ENCODE peak calls at places on chromosome 4, in five cellular contexts. P, N, E, H and V are unnamed samples. For H3K4me1, the result is how much of the 10 kb centered on the place peaks cover.

GRCh38 chr4:125398263-125398662 is 83.5 kb downstream of the FAT4 start:
- DNase-seq in P (no peak), H (no peak), E (no peak), N (no peak), V (no peak)

GRCh38 chr4:159107203-159107921 is 4.5 kb downstream of the RAPGEF2 start:
- DNase-seq in P (no peak), H (no peak), E (no peak), N (no peak), V (no peak)

GRCh38 chr4:72564184-72564583 is 4.8 kb downstream of the ADAMTS3 start:
- DNase-seq in H (no peak), N (no peak), E (no peak), P (no peak), V (no peak)

GRCh38 chr4:170794532-170794931 is 704.8 kb upstream of the AADAT start:
- DNase-seq in E (no peak), N (no peak), H (no peak), P (no peak), V (no peak)

GRCh38 chr4:20487446-20487845 is 212.8 kb upstream of the PACRGL start:
- DNase-seq in H (no peak), N (no peak), E (no peak), P (no peak), V (no peak)

GRCh38 chr4:80153800-80154546 is 43.3 kb upstream of the PRDM8 start:
- DNase-seq in H (no peak), N (no peak), P (no peak), E (no peak), V (no peak)

GRCh38 chr4:158786155-158786581 is 17.3 kb downstream of the FNIP2 start:
- DNase-seq in E (no peak), H (no peak), P (no peak), N (no peak), V (no peak)

GRCh38 chr4:73453701-73454005 is 17.6 kb downstream of the AFP start:
- DNase-seq in H (no peak), E (no peak), N (no peak), P (no peak), V (no peak)

GRCh38 chr4:188400456-188400855 is 261.2 kb downstream of the TRIML1 start:
- DNase-seq in N (no peak), E (no peak), H (no peak), P (no peak), V (no peak)

GRCh38 chr4:187798385-187798784 is 197.2 kb upstream of the ZFP42 start:
- DNase-seq in H (no peak), N (no peak), P (no peak), E (no peak), V (no peak)

GRCh38 chr4:79163981-79164490 is 161.8 kb downstream of the NAA11 start:
- DNase-seq in E (no peak), N (no peak), H (no peak), P (no peak), V (no peak)

GRCh38 chr4:54742636-54743399 is 85.1 kb downstream of the KIT start:
- DNase-seq in P (no peak), E (no peak), H (no peak), N (no peak), V (no peak)

GRCh38 chr4:2259541-2260267 is 2.2 kb downstream of the MXD4 start:
- DNase-seq in N (peak), P (peak), H (no peak), E (peak), V (no peak)

GRCh38 chr4:180641495-180641894 is 1601.7 kb upstream of the TENM3 start:
- DNase-seq in H (no peak), N (no peak), P (no peak), E (no peak), V (no peak)

GRCh38 chr4:139229534-139230039 is 50.4 kb downstream of the MGARP start:
- DNase-seq in E (no peak), H (no peak), N (no peak), P (no peak), V (no peak)

GRCh38 chr4:3201718-3202702 is 46.9 kb upstream of the MSANTD1 start:
- DNase-seq in H (peak), N (no peak), P (no peak), E (no peak), V (no peak)

GRCh38 chr4:92266521-92266920 is 37.2 kb upstream of the GRID2 start:
- DNase-seq in H (no peak), E (no peak), N (no peak), P (no peak), V (no peak)

GRCh38 chr4:75848891-75849290 is 53.4 kb downstream of the PPEF2 start:
- DNase-seq in N (no peak), H (no peak), E (no peak), P (no peak), V (no peak)

GRCh38 chr4:3521621-3522325 is 10.4 kb downstream of the LRPAP1 start:
- DNase-seq in E (no peak), H (no peak), N (peak), P (no peak), V (no peak)

GRCh38 chr4:102137217-102137616 is 208.1 kb downstream of the SLC39A8 start:
- DNase-seq in E (no peak), N (no peak), P (no peak), H (no peak), V (no peak)

GRCh38 chr4:98568896-98569663 is 89.3 kb downstream of the TSPAN5 start:
- DNase-seq in P (no peak), E (no peak), N (no peak), H (no peak), V (peak)

GRCh38 chr4:89283975-89284556 is 23.5 kb downstream of the GPRIN3 start:
- DNase-seq in N (no peak), E (no peak), H (no peak), P (no peak), V (no peak)

GRCh38 chr4:137307806-137308205 is 224.5 kb downstream of the PCDH18 start:
- DNase-seq in N (no peak), P (no peak), H (no peak), E (peak), V (no peak)

GRCh38 chr4:77734928-77735327 is 84.2 kb downstream of the CNOT6L start:
- DNase-seq in N (peak), H (peak), E (no peak), P (no peak), V (no peak)

GRCh38 chr4:2673157-2673556 is 83.0 kb downstream of the TNIP2 start:
- DNase-seq in E (no peak), N (no peak), P (no peak), H (no peak), V (no peak)

GRCh38 chr4:2663275-2663674 is 92.9 kb downstream of the TNIP2 start:
- DNase-seq in H (no peak), N (no peak), P (no peak), E (no peak), V (no peak)

GRCh38 chr4:153804742-153805141 is 15.9 kb upstream of the SFRP2 start:
- DNase-seq in H (no peak), P (no peak), N (no peak), E (no peak), V (no peak)

GRCh38 chr4:95549246-95550138 is 719 bp upstream of the UNC5C start:
- DNase-seq in E (peak), P (peak), H (peak), N (peak), V (no peak)

GRCh38 chr4:55030606-55031005 is 94.8 kb downstream of the KDR start:
- DNase-seq in N (no peak), P (no peak), H (no peak), E (no peak), V (no peak)

GRCh38 chr4:140240237-140240636 is 86.3 kb upstream of the MAML3 start:
- DNase-seq in H (no peak), P (no peak), N (no peak), E (no peak), V (no peak)

GRCh38 chr4:148405161-148405893 is 36.9 kb downstream of the NR3C2 start:
- DNase-seq in N (peak), P (no peak), H (no peak), E (peak), V (no peak)
- TF ChIP-seq POLR2A in N (no peak), P (no peak), H (no peak), E (no peak), V (no peak)

GRCh38 chr4:38131371-38132139 is 171.4 kb downstream of the PTTG2 start:
- DNase-seq in H (peak), N (no peak), P (no peak), E (no peak), V (no peak)

GRCh38 chr4:38133711-38134480 is 173.7 kb downstream of the PTTG2 start:
- DNase-seq in N (no peak), H (no peak), E (no peak), P (peak), V (no peak)

GRCh38 chr4:38132140-38132673 is 172.0 kb downstream of the PTTG2 start:
- DNase-seq in H (peak), N (peak), E (no peak), P (peak), V (no peak)

GRCh38 chr4:38135201-38135600 is 175.0 kb downstream of the PTTG2 start:
- DNase-seq in E (no peak), P (no peak), H (no peak), N (no peak), V (no peak)

DNA sequence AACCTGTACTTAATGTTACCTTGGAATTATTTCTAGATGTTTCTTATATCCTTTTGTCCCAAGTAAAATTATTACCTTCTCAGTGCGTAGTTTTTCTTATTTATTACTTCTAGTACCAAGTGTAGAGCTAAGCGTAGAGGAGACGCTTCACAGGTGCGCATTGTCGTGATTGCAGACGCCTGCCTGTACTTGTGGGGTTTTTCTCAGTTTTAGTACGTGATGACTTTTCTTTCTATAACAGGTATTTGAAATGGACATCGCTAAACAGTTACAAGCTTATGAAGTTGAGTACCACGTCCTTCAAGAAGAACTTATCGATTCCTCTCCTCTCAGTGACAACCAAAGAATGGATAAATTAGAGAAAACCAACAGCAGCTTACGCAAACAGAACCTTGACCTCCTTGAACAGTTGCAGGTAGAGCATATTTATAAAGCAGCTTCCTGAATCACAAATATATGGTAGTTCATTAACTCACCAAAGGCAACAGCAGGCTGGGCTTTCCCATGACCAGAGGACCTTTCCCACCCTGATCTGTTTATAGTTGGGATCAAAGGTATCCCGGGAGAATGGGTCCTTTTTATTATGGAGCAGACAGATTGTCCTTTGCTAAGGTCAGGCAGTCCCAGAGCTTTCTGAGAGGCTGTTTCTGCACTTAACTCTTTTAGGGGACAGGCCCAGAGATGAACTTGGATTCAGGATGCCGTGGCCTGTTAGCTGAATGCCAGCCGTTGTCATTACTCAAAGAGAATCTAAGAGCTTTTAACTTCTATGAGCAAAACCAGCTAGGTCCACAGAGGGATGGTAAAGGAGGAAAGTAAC is 172.9 kb downstream of the PTTG2 start:
- DNase-seq in N (no peak), H (peak), E (no peak), P (no peak), V (no peak)
- H3K4me1 ChIP-seq in N (under half), H (half or more), E (under half), P (under half), V (half or more)

DNA sequence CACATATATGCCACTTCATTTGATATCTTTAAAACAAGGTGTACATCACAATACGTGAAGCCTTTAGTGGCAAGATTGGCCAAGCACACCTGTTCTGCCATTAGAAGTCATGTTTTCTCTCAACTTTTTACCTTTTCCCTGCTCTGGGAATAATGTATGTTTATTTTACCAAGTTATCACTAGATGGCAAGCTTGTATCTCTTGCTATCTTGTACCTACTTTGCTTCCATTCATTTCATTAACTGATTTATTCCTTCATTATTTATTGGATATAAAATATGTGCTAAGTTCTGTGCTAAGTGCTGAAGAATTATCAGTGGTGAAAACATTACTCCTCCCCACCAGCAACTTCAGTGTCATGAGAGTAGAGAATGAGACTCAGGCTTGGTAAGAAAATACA is 245.5 kb downstream of the ANK2 start:
- DNase-seq in N (no peak), E (no peak), P (no peak), H (no peak), V (no peak)
- H3K4me3 ChIP-seq in N (no peak), E (no peak), P (no peak), H (no peak), V (peak)

DNA sequence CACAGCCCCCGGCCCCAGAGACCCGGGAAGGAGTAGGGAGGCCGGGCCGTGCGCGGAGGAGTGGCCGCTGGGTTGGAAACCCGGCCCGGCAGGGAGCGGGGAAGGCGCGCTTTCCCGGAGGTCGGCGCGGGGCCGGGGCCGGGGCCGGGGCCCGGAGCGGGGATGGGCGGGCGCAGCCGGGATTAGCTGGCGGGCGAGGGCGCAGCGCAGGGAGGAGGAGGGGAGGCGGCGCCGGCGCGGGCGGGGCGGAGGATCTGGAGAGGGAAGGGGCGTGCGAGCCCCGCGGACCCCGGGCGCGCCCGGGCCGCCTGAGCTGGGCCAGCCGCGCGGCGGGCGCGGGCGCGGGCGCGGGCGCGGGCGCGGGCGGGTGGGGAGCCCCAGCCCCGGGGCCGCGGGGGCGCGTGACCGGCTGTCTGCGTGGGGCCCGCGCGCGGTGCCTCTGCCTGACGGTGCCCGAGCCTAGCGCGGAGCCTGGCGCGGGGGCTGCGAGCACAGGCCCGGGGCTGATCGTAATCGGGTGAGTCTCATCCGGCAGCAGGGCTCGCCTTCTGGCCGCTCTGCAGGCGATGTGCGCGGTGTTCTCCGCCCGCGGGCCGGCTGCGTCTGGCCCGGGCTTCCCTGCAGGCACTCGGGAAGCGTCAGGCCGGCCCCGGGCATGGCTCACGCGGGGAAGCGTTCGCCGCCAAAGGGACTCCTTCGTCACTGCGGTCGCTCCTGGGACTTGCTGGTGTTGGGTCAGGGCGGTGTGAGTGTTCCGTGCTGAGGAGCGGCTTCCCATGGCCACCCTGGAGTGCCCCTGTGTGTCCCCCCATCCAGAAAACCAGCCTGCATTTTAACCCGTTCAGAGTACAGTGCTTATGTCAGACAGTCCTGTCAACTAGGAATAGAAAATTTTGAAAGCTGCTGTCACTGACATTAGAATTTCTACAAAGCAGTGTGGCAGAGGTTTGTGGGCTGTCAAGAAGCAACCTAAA is 40.4 kb downstream of the FAM149A start:
- DNase-seq in N (no peak), E (peak), P (peak), H (no peak), V (no peak)
- TF ChIP-seq POLR2A in N (no peak), E (no peak), P (no peak), H (no peak), V (no peak)

DNA sequence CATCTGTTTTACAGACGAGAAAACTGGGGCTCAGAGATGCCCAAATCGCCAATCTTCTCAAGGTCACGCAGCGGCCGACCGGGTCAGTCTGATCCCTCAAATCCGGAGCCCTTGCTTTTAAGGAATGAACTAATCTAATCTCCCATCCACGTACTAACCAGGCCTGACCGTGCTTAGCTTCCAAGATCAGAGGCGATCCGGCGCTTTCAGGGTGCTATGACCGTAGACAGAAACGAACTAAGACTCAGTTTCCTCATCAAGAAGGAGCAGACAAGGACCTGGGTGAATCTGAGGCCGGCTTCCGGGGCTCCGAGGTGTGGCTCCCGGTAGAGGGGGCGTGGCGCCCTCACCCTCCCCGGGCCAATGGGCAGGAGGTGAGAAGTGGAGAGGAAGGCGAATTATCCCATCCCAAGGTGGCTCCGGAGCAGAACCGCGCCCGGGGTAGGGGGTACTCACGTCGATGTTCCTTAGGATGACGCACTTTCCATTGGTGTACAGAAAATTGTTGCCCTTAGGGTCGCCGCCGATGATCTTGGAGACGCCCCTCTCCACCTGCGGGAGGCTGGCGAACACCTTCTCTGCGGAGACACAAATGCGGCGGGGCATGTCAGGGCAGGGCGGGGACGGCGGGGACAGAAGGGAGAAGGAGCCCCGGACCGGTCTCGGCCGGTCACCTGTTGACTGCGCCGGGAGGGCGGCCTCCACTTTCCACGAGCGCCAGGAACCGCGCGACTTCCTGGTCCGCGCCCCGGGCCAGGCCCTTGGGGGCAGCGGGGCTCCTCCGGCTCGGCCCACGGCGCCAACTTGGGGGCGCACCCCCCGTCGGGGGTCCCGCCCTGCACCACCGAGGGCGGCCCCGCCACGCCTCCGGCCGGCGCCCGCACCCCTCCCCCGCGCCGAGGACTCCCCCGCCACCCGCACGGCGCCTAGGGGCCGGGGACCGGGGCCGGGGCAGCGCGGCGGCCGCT is 658 bp downstream of the WDR1 start:
- DNase-seq in N (peak), H (peak), P (peak), E (peak), V (no peak)
- H3K4me1 ChIP-seq in N (half or more), H (under half), P (under half), E (half or more), V (half or more)

DNA sequence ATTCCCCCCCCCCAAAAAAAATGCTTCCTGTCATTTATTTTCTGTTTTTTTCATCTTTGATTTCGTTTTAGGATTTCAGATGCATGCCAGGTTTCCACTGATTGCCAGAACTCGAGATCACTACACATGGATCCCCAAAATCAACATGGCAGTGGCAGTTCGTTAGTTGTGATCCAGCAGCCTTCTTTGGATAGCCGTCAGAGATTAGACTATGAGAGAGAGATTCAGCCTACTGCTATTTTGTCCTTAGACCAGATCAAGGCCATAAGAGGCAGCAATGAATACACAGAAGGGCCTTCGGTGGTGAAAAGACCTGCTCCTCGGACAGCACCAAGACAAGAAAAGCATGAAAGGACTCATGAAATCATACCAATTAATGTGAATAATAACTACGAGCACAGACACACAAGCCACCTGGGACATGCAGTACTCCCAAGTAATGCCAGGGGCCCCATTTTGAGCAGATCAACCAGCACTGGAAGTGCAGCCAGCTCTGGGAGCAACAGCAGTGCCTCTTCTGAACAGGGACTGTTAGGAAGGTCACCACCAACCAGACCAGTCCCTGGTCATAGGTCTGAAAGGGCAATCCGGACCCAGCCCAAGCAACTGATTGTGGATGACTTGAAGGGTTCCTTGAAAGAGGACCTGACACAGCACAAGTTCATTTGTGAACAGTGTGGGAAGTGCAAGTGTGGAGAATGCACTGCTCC is 5.0 kb downstream of the SPRY1 start:
- DNase-seq in H (no peak), P (no peak), N (no peak), E (no peak), V (no peak)
- H3K4me3 ChIP-seq in H (no peak), P (peak), N (peak), E (no peak), V (peak)